ENCODE peak calls at places on chromosome 10, in four cellular contexts. P is GM12878, G is HepG2, Q is K562. N is an unnamed sample.

GRCh38 chr10:102627446-102628293 is 16.6 kb upstream of the TRIM8 start:
- DNase-seq in Q (no peak), P (no peak), G (peak), N (no peak)

GRCh38 chr10:52410916-52411315 is 96.8 kb downstream of the DKK1 start:
- DNase-seq in P (no peak), Q (no peak), G (no peak), N (no peak)

GRCh38 chr10:70430489-70431445 is 10.7 kb downstream of the NODAL start:
- DNase-seq in P (no peak), Q (peak), G (peak), N (no peak)

GRCh38 chr10:123289432-123289831 is 135.2 kb downstream of the BUB3 start:
- DNase-seq in Q (no peak), G (no peak), P (no peak), N (no peak)

GRCh38 chr10:58044072-58044471 is 223.6 kb downstream of the IPMK start:
- DNase-seq in P (no peak), Q (no peak), G (no peak), N (no peak)

GRCh38 chr10:50224330-50224952 is 26.9 kb downstream of the ASAH2 start:
- DNase-seq in P (peak), G (peak), Q (peak), N (peak)

GRCh38 chr10:102186128-102186527 is 33.9 kb downstream of the NOLC1 start:
- DNase-seq in Q (no peak), G (no peak), P (no peak), N (no peak)

GRCh38 chr10:124719213-124719851 is 24.8 kb downstream of the FAM53B start:
- DNase-seq in P (peak), Q (peak), G (no peak), N (no peak)

GRCh38 chr10:31215052-31215451 is 104.0 kb upstream of the ZEB1 start:
- DNase-seq in G (no peak), Q (no peak), P (no peak), N (no peak)

GRCh38 chr10:6986927-6987326 is 406.9 kb upstream of the PRKCQ start:
- DNase-seq in G (no peak), P (no peak), Q (no peak), N (no peak)

GRCh38 chr10:47257396-47258120 is 42.4 kb upstream of the GDF10 start:
- DNase-seq in G (no peak), Q (no peak), P (peak), N (no peak)

GRCh38 chr10:103637855-103638561 is 144.5 kb downstream of the NEURL1 start:
- DNase-seq in Q (no peak), G (no peak), P (no peak), N (no peak)

GRCh38 chr10:15408557-15408956 is 37.5 kb upstream of the FAM171A1 start:
- DNase-seq in Q (peak), P (no peak), G (no peak), N (no peak)

GRCh38 chr10:128268015-128268722 is 141.9 kb upstream of the MKI67 start:
- DNase-seq in P (no peak), Q (peak), G (peak), N (peak)

GRCh38 chr10:57791546-57791945 is 476.1 kb downstream of the IPMK start:
- DNase-seq in P (no peak), Q (no peak), G (no peak), N (no peak)

GRCh38 chr10:124737221-124737620 is 7.0 kb downstream of the FAM53B start:
- DNase-seq in P (no peak), G (no peak), Q (no peak), N (no peak)

GRCh38 chr10:14583252-14583651 is 191.4 kb downstream of the FAM107B start:
- DNase-seq in Q (no peak), P (no peak), G (no peak), N (no peak)

GRCh38 chr10:49516216-49516970 is 22.5 kb downstream of the ERCC6 start:
- DNase-seq in Q (no peak), P (no peak), G (no peak), N (no peak)

GRCh38 chr10:52541082-52541481 is 227.0 kb downstream of the DKK1 start:
- DNase-seq in Q (no peak), G (no peak), P (no peak), N (no peak)

GRCh38 chr10:125521721-125522680 is 161.0 kb downstream of the TEX36 start:
- DNase-seq in G (peak), P (no peak), Q (peak), N (peak)

GRCh38 chr10:108970016-108970415 is 953.3 kb downstream of the XPNPEP1 start:
- DNase-seq in Q (peak), P (no peak), G (no peak), N (peak)

GRCh38 chr10:49408437-49409306 is 12.8 kb upstream of the DRGX start:
- DNase-seq in G (peak), P (no peak), Q (peak), N (no peak)

GRCh38 chr10:96448021-96448457 is 65.7 kb downstream of the TLL2 start:
- DNase-seq in P (peak), G (no peak), Q (no peak), N (no peak)

GRCh38 chr10:35437829-35438228 is 101.5 kb downstream of the CCNY start:
- DNase-seq in P (no peak), Q (no peak), G (no peak), N (no peak)

GRCh38 chr10:3068201-3068967 is 1.0 kb downstream of the PFKP start:
- DNase-seq in G (no peak), Q (peak), P (no peak), N (peak)

GRCh38 chr10:103120546-103120945 is 72.5 kb downstream of the NT5C2 start:
- DNase-seq in G (no peak), Q (no peak), P (no peak), N (no peak)

GRCh38 chr10:88070080-88070880 is 206.9 kb downstream of the PTEN start:
- DNase-seq in Q (no peak), P (peak), G (no peak), N (peak)

GRCh38 chr10:76274933-76275332 is 843.5 kb downstream of the LRMDA start:
- DNase-seq in G (no peak), P (no peak), Q (no peak), N (no peak)

DNA sequence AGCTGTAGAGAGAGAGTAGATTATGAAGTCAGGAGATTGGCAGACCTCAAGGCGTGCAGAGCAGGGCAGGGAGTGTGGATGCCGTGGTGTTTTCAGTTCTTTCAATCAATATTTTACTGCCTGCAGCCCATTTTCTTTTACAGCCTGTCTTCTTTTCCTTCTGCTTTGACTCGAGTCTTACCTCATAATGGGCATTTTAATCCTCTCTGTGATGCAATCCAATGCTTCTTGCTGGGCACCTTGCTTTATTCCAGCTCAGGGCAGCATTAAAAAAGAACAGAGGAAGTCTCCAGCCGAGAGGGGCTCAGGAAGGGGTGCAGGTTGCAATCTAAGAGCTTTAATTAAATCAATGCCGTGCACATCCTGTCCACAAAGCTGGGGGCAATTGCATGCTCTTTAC is 839.0 kb downstream of the LRMDA start:
- DNase-seq in P (no peak), Q (no peak), G (no peak), N (no peak)
- TF ChIP-seq SP1 in P (no peak), Q (no peak), G (no peak), N (no peak)

GRCh38 chr10:84291389-84291788 is 37.0 kb upstream of the CCSER2 start:
- DNase-seq in Q (peak), G (peak), P (no peak), N (peak)
- TF ChIP-seq FOXK2 in Q (no peak), G (no peak), P (no peak), N (no peak)

GRCh38 chr10:119306964-119307363 is 99.6 kb downstream of the GRK5 start:
- DNase-seq in P (no peak), Q (no peak), G (no peak), N (no peak)

GRCh38 chr10:119308089-119308488 is 100.7 kb downstream of the GRK5 start:
- DNase-seq in G (no peak), Q (no peak), P (no peak), N (no peak)

GRCh38 chr10:119304541-119304940 is 97.2 kb downstream of the GRK5 start:
- DNase-seq in Q (no peak), G (no peak), P (no peak), N (no peak)

GRCh38 chr10:119305860-119306513 is 98.6 kb downstream of the GRK5 start:
- DNase-seq in G (no peak), P (peak), Q (peak), N (no peak)

DNA sequence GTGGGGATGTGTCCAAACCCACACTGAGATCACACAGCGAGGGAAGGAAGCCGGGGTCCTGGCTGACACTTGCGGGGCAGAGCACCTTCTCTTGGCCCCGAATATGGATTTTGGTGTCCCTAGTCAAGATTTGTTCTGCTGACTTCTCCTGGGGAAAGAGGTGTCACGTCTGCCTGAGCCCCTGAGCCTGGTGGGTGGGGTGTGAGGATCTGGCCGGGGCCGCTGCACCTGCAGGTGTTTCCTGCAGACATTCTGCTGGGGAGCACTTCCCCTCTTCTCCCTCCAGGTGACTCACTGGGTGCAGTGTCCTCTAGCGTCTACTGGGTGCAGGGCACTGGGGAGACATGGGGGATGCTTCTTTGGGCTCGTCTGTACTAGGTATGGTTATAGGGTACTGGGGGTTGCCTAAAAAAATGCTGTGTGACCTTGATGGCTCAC is 99.2 kb downstream of the GRK5 start:
- DNase-seq in Q (peak), G (no peak), P (peak), N (no peak)
- TF ChIP-seq SP1 in Q (no peak), G (no peak), P (peak), N (no peak)

DNA sequence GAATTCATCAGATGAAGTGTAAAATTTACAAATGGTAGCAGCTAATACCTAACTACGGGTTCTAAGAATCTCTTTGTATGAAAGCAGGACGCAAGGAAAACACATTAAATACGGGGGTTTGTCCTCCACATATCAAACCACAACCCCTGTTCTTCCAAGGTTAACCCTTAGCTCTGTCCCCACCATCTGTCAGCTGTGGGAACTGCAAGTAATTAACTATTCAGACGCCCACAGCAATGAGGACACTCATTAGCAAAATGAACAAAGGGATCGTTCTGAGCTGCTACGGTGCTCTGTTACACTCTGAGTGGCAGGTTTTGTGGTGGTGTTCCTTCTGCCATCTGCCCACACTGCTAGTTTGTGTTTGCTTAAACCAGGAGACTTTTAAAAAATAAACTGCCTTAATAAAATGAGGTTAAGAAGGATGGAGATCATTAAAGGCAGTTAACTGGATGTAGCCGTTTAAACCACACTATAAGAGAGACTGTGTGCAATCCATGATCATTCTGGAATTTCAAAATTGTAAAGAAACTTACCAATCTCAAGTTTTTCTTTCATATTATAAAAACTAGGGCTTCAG is 51.4 kb downstream of the C10orf67 start:
- DNase-seq in G (peak), Q (peak), P (peak), N (peak)
- TF ChIP-seq FOXK2 in G (no peak), Q (no peak), P (no peak), N (no peak)

GRCh38 chr10:100723180-100723579 is 22.2 kb upstream of the PAX2 start:
- DNase-seq in P (no peak), G (no peak), Q (no peak), N (no peak)

GRCh38 chr10:100724531-100725027 is 20.8 kb upstream of the PAX2 start:
- DNase-seq in G (no peak), Q (no peak), P (no peak), N (no peak)

GRCh38 chr10:100723769-100724530 is 21.4 kb upstream of the PAX2 start:
- DNase-seq in G (no peak), Q (no peak), P (no peak), N (no peak)

GRCh38 chr10:100725869-100726426 is 19.4 kb upstream of the PAX2 start:
- DNase-seq in P (no peak), G (no peak), Q (no peak), N (no peak)

DNA sequence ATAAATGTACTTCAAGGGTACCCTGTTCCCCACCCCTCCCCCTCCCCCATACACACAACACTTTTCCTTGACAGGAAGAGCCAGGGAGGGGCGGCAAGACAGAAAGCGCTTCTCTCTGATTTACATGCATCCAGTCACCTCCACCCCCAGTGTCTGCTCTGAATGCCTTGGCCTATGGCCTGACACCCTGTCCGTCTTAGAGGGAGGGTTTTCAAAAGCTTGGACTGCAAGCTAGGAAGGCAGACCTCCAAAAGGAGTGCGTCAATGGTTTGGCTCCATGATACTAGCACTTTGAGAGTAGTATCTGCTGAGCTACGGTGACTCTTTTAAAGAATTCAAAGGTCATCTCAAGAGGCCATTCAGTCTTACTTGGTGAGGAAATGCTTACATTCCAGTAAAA is 20.3 kb upstream of the PAX2 start:
- DNase-seq in P (no peak), G (no peak), Q (no peak), N (no peak)
- TF ChIP-seq SP1 in P (no peak), G (no peak), Q (no peak), N (no peak)

DNA sequence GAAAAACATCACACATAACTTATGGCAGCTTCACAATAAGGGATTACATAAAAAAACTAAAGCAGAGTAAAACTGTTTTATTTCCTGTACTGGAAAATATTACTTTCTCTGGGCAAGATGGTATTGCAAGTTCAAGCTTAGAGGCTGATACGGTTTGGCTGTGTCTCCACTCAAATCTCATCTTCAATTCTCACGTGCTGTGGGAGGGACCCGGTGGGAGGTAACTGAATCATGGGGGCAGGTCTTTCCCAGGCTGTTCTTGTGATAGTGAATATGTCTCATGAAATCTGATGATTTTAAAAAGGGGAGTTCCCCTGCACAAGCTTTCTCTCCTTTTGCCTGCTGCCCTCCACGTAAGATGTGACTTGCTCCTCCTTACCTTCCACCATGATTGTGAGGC is 5.1 kb upstream of the LRRC27 start:
- DNase-seq in P (no peak), Q (no peak), G (no peak), N (no peak)
- TF ChIP-seq FOXK2 in P (no peak), Q (no peak), G (no peak), N (no peak)

DNA sequence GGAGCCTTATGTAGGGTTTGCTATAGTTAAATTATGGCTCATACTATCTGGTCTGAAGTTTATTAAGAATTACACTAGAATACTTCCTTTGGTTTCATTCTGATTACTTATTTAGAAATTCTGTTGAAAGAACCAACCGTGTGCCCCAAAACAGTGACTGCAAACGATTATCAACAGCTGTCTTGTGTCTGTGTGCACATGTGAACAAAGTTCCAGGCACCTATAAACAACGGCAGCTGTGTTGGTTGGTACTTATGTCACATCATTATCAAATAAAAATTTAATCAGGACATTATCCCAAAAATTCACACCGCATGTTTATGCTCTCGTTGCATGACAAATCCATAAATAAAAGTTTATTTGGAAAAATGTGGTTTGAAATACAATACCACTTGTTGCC is 80.6 kb downstream of the USP6NL start:
- DNase-seq in P (no peak), Q (no peak), G (no peak), N (no peak)
- TF ChIP-seq SP1 in P (no peak), Q (no peak), G (no peak), N (no peak)

GRCh38 chr10:72321248-72322029 is 33.3 kb downstream of the DNAJB12 start:
- DNase-seq in P (no peak), G (no peak), Q (peak), N (no peak)
- TF ChIP-seq FOXK2 in P (no peak), G (no peak), Q (no peak), N (no peak)

GRCh38 chr10:89879121-89879520 is 177.7 kb downstream of the KIF20B start:
- DNase-seq in Q (no peak), P (no peak), G (no peak), N (no peak)
- TF ChIP-seq SP1 in Q (no peak), P (no peak), G (no peak), N (no peak)

N was measured in HEK293T.